ENCODE peak calls at places on chromosomes 3 and 15, in eight cellular contexts. B is dorsolateral prefrontal cortex, N is endodermal cell, G is fibroblast of the conjunctiva, F is Right ventricle myocardium superior, H is NCI-H1105, Q is mesothelial cell of epicardium, R is GM04503. L is an unnamed sample.
A peak's percentile ranks its signal among the peaks of the same experiment; 100 is the strongest.

GRCh38 chr3:129892857-129893615 is 475 bp downstream of the TMCC1 start:
- DNase-seq in N (peak; percentile 83), R (no peak), Q (no peak), B (peak; percentile 55), F (peak; percentile 82), H (peak; percentile 81), G (no peak), L (peak; percentile 48)

GRCh38 chr3:55692958-55693558 is 206.0 kb upstream of the WNT5A start:
- DNase-seq in H (no peak), R (no peak), N (no peak), Q (no peak), F (no peak), G (no peak), B (no peak), L (no peak)

GRCh38 chr3:138881233-138881632 is 46.5 kb upstream of the PIK3CB start:
- DNase-seq in Q (no peak), F (no peak), N (no peak), R (no peak), G (no peak), H (no peak), B (no peak), L (no peak)

GRCh38 chr3:49725906-49726681 is 2.3 kb upstream of the GMPPB start:
- DNase-seq in Q (no peak), G (no peak), R (no peak), F (no peak), B (no peak), N (no peak), H (no peak), L (no peak)

GRCh38 chr15:57649138-57649537 is 57.4 kb upstream of the POLR2M start:
- DNase-seq in R (no peak), Q (no peak), G (no peak), F (no peak), N (no peak), H (no peak), B (no peak), L (no peak)

GRCh38 chr3:177367783-177368182 is 170.5 kb upstream of the TBL1XR1 start:
- DNase-seq in F (no peak), B (no peak), N (no peak), G (no peak), R (no peak), Q (no peak), H (peak; percentile 51), L (no peak)

GRCh38 chr3:39378092-39378491 is 5.1 kb upstream of the SLC25A38 start:
- DNase-seq in N (peak; percentile 91), R (no peak), F (no peak), G (no peak), H (no peak), Q (no peak), B (no peak), L (no peak)

GRCh38 chr3:68620211-68620610 is 312.1 kb downstream of the TAFA4 start:
- DNase-seq in B (no peak), R (no peak), G (no peak), F (no peak), H (no peak), Q (no peak), N (peak; percentile 36), L (no peak)

GRCh38 chr3:153089620-153090019 is 72.4 kb upstream of the RAP2B start:
- DNase-seq in F (no peak), N (no peak), H (no peak), Q (no peak), B (no peak), R (no peak), G (no peak), L (no peak)

GRCh38 chr3:73508330-73508954 is 116.3 kb downstream of the PDZRN3 start:
- DNase-seq in N (peak; percentile 79), H (peak; percentile 53), R (no peak), Q (no peak), G (peak; percentile 68), B (no peak), F (no peak), L (peak; percentile 75)

GRCh38 chr3:144028798-144029411 is 57.3 kb downstream of the DIPK2A start:
- DNase-seq in N (no peak), H (no peak), R (no peak), Q (no peak), F (no peak), G (no peak), B (no peak), L (no peak)

GRCh38 chr3:127546970-127547733 is 43.4 kb downstream of the TPRA1 start:
- DNase-seq in B (no peak), N (peak; percentile 80), F (peak; percentile 54), H (no peak), G (no peak), Q (no peak), R (no peak), L (no peak)

GRCh38 chr3:61155701-61156292 is 95.5 kb downstream of the FHIT start:
- DNase-seq in R (no peak), G (no peak), N (no peak), F (no peak), Q (no peak), B (no peak), H (no peak), L (no peak)

GRCh38 chr3:48301814-48302194 is 31.7 kb downstream of the SPINK8 start:
- DNase-seq in H (no peak), B (no peak), G (peak; percentile 5), R (peak; percentile 15), Q (no peak), F (no peak), N (no peak), L (peak; percentile 14)

GRCh38 chr3:56125358-56126005 is 342.8 kb downstream of the ERC2 start:
- DNase-seq in R (peak; percentile 35), N (no peak), Q (no peak), G (peak; percentile 83), H (no peak), F (peak; percentile 50), B (no peak), L (no peak)

GRCh38 chr15:83305696-83306291 is 21.3 kb upstream of the BNC1 start:
- DNase-seq in H (no peak), R (no peak), B (no peak), F (no peak), G (no peak), Q (peak; percentile 68), N (peak; percentile 70), L (no peak)

GRCh38 chr3:87503901-87504498 is 227.6 kb upstream of the POU1F1 start:
- DNase-seq in G (peak; percentile 51), B (no peak), N (peak; percentile 54), F (no peak), H (peak; percentile 7), Q (no peak), R (peak; percentile 30), L (peak; percentile 27)

GRCh38 chr3:192902481-192903023 is 15.1 kb downstream of the MB21D2 start:
- DNase-seq in B (no peak), Q (no peak), G (no peak), F (no peak), H (no peak), R (no peak), N (no peak), L (no peak)

GRCh38 chr3:46713048-46713897 is 4.4 kb downstream of the PRSS50 start:
- DNase-seq in Q (no peak), H (no peak), B (peak; percentile 18), G (no peak), N (peak; percentile 39), F (no peak), R (no peak), L (no peak)

GRCh38 chr3:196757876-196758739 is 18.5 kb downstream of the PAK2 start:
- DNase-seq in B (no peak), H (no peak), F (no peak), G (peak; percentile 55), R (peak; percentile 32), Q (no peak), N (no peak), L (no peak)

GRCh38 chr3:171239757-171240503 is 213.4 kb upstream of the SLC2A2 start:
- DNase-seq in F (no peak), Q (no peak), G (no peak), H (peak; percentile 32), B (no peak), R (no peak), N (no peak), L (peak; percentile 8)

GRCh38 chr15:91529534-91529933 is 324.0 kb upstream of the SLCO3A1 start:
- DNase-seq in B (no peak), N (no peak), R (no peak), H (no peak), F (no peak), Q (no peak), G (no peak), L (no peak)

GRCh38 chr3:128343287-128344045 is 123.2 kb downstream of the DNAJB8 start:
- DNase-seq in G (no peak), R (no peak), H (no peak), F (no peak), N (peak; percentile 83), Q (no peak), B (no peak), L (no peak)

GRCh38 chr15:48265145-48265544 is 59.0 kb downstream of the SLC12A1 start:
- DNase-seq in G (no peak), R (no peak), Q (no peak), B (no peak), F (no peak), H (no peak), N (no peak), L (no peak)

GRCh38 chr3:168341192-168341816 is 245.6 kb upstream of the GOLIM4 start:
- DNase-seq in R (peak; percentile 27), B (no peak), F (no peak), Q (no peak), H (no peak), G (peak; percentile 3), N (no peak), L (no peak)

GRCh38 chr15:83210619-83211018 is 3.0 kb upstream of the HDGFL3 start:
- DNase-seq in F (no peak), G (no peak), H (no peak), Q (peak; percentile 61), B (no peak), N (no peak), R (peak; percentile 40), L (no peak)

GRCh38 chr15:47609693-47610092 is 107.6 kb upstream of the SEMA6D start:
- DNase-seq in F (no peak), H (no peak), G (no peak), B (no peak), R (no peak), Q (no peak), N (no peak), L (peak; percentile 12)

GRCh38 chr15:77807115-77807514 is 174.4 kb upstream of the LINGO1 start:
- DNase-seq in B (no peak), G (no peak), Q (no peak), H (no peak), R (no peak), F (no peak), N (no peak), L (no peak)

GRCh38 chr15:67823371-67824156 is 1.7 kb upstream of the SKOR1 start:
- DNase-seq in N (peak; percentile 65), Q (no peak), B (peak; percentile 31), F (no peak), H (peak; percentile 48), R (no peak), G (no peak), L (peak; percentile 6)

GRCh38 chr3:38561746-38562466 is 65.8 kb downstream of the EXOG start:
- DNase-seq in N (peak; percentile 34), F (no peak), G (no peak), Q (no peak), R (no peak), B (no peak), H (no peak), L (no peak)

GRCh38 chr3:30752961-30753360 is 141.5 kb downstream of the GADL1 start:
- DNase-seq in F (no peak), R (peak; percentile 34), G (peak; percentile 63), H (no peak), N (no peak), B (no peak), Q (no peak), L (no peak)

GRCh38 chr3:839981-840380 is 252.8 kb upstream of the CNTN6 start:
- DNase-seq in B (no peak), N (no peak), F (no peak), H (no peak), R (no peak), G (no peak), Q (no peak), L (no peak)

GRCh38 chr3:126311338-126311978 is 45.8 kb downstream of the KLF15 start:
- DNase-seq in F (no peak), H (no peak), R (no peak), Q (no peak), G (no peak), B (no peak), N (no peak), L (no peak)

GRCh38 chr3:195005759-195006555 is 265.0 kb downstream of the XXYLT1 start:
- DNase-seq in Q (no peak), R (no peak), G (no peak), B (no peak), H (no peak), F (no peak), N (peak; percentile 30), L (no peak)

L was measured in NCI-H748 treated with DMSO at 0.1 percent for 48 hours.